ENCODE peak calls at places on chromosomes 16 and 17, in ten cellular contexts. D is activated CD8-positive, alpha-beta memory T cell treated with anti-CD3 and anti-CD28 coated beads, Interleukin-2, amount 10 ng/mL, durations not matched to agents 7 days and 5 days; N is memory B cell; P is activated CD4-positive, alpha-beta T cell treated with anti-CD3 and anti-CD28 coated beads, Interleukin-2, amount 50 U/mL, for 1 hour; S is endothelial cell; Q is left ventricle myocardium inferior; W is stimulated activated CD4-positive, alpha-beta T cell treated with anti-CD3 and anti-CD28 coated beads, Interleukin-1b, Interleukin-23, amount 100 ng/mL, for 1 hour; H is amniotic stem cell; G is amygdala; B is NCI-H460. O is an unnamed sample.
A peak's percentile ranks its signal among the peaks of the same experiment; 100 is the strongest.

GRCh38 chr17:18991531-18992315 is 12.8 kb downstream of the FAM83G start:
- DNase-seq in D (no peak), G (no peak), S (no peak), W (no peak), P (no peak), N (no peak), B (no peak), H (no peak), Q (no peak), O (no peak)

GRCh38 chr17:80877095-80877828 is 114.4 kb upstream of the CHMP6 start:
- DNase-seq in D (peak; percentile 92), S (no peak), Q (no peak), P (no peak), N (peak; percentile 21), G (no peak), B (no peak), H (no peak), W (no peak), O (no peak)

GRCh38 chr17:74654742-74655141 is 31.2 kb upstream of the CD300E start:
- DNase-seq in W (no peak), G (no peak), N (no peak), S (no peak), P (no peak), Q (no peak), D (no peak), H (no peak), B (no peak), O (no peak)

GRCh38 chr16:46974352-46974751 is 878 bp upstream of the DNAJA2 start:
- DNase-seq in H (no peak), D (peak; percentile 64), P (peak; percentile 8), B (no peak), S (no peak), Q (no peak), G (no peak), N (peak; percentile 40), W (no peak), O (peak; percentile 30)

GRCh38 chr16:74842413-74842812 is 67.8 kb upstream of the FA2H start:
- DNase-seq in B (no peak), H (no peak), D (no peak), N (no peak), P (no peak), S (no peak), G (no peak), Q (no peak), W (no peak), O (no peak)

GRCh38 chr16:3113765-3114479 is 1.5 kb downstream of the ZNF205 start:
- DNase-seq in P (no peak), D (no peak), Q (no peak), S (no peak), N (no peak), W (no peak), H (no peak), G (no peak), B (no peak), O (no peak)

GRCh38 chr17:41914358-41914766 is 4.4 kb downstream of the ACLY start:
- DNase-seq in W (no peak), S (no peak), N (no peak), Q (no peak), P (no peak), D (no peak), G (no peak), B (no peak), H (no peak), O (no peak)

GRCh38 chr16:79805621-79806020 is 205.1 kb upstream of the MAF start:
- DNase-seq in H (no peak), S (no peak), N (no peak), P (no peak), D (no peak), G (no peak), B (no peak), Q (no peak), W (no peak), O (no peak)

GRCh38 chr16:77133706-77134105 is 57.3 kb upstream of the MON1B start:
- DNase-seq in Q (no peak), B (no peak), W (no peak), S (no peak), H (no peak), G (no peak), N (no peak), P (no peak), D (no peak), O (no peak)

GRCh38 chr17:59361386-59361785 is 29.9 kb downstream of the YPEL2 start:
- DNase-seq in G (no peak), Q (no peak), D (peak; percentile 43), W (no peak), S (no peak), P (no peak), N (no peak), B (peak; percentile 61), H (peak; percentile 86), O (no peak)

GRCh38 chr16:51762081-51762995 is 611.3 kb upstream of the SALL1 start:
- DNase-seq in Q (peak; percentile 65), P (peak; percentile 2), H (peak; percentile 34), N (no peak), S (peak; percentile 89), W (no peak), D (peak; percentile 51), G (peak; percentile 75), B (peak; percentile 50), O (peak; percentile 86)

GRCh38 chr16:51880776-51881175 is 666.2 kb downstream of the TOX3 start:
- DNase-seq in D (no peak), S (no peak), N (no peak), G (no peak), H (peak; percentile 28), B (no peak), P (no peak), W (no peak), Q (no peak), O (no peak)

GRCh38 chr16:9404811-9405210 is 313.4 kb downstream of the HAPSTR1 start:
- DNase-seq in D (no peak), Q (no peak), P (no peak), S (no peak), B (no peak), G (no peak), W (no peak), H (no peak), N (no peak), O (no peak)

O was measured in WERI-Rb-1.